ENCODE peak calls at places on chromosomes 11 and 22, in ten cellular contexts. Z is Kasumi-1; E is neuronal stem cell; H is stromal cell of bone marrow; V is naive thymus-derived CD8-positive, alpha-beta T cell; D is epithelial cell of proximal tubule; B is NCI-H1092 treated with DMSO at 0.1 percent for 48 hours; N is activated T-cell treated with anti-CD3 and anti-CD28 coated beads, Interleukin-2, amount 50 U/mL, for 72 hours; M is CD4-positive, alpha-beta T cell; A is MV-4-11. S is an unnamed sample.

GRCh38 chr11:116432301-116432700 is 340.5 kb downstream of the BUD13 start:
- DNase-seq in E (no peak), D (no peak), N (no peak), V (no peak), B (no peak), A (no peak), Z (no peak), M (no peak), H (no peak), S (peak; percentile 88)

GRCh38 chr22:44360686-44361381 is 48.1 kb upstream of the SHISAL1 start:
- DNase-seq in B (no peak), N (no peak), M (no peak), E (no peak), D (no peak), H (peak; percentile 82), Z (no peak), V (no peak), A (no peak), S (no peak)

GRCh38 chr11:83070878-83071640 is 638 bp downstream of the RAB30 start:
- DNase-seq in Z (peak; percentile 16), D (no peak), M (peak; percentile 26), A (no peak), V (peak; percentile 34), B (peak; percentile 60), H (no peak), E (peak; percentile 11), N (peak; percentile 27), S (peak; percentile 64)

GRCh38 chr11:78217650-78218541 is 29.2 kb downstream of the USP35 start:
- DNase-seq in E (no peak), M (no peak), A (no peak), V (no peak), D (no peak), H (no peak), N (no peak), B (no peak), Z (no peak), S (no peak)

GRCh38 chr22:41530612-41531421 is 13.5 kb downstream of the POLR3H start:
- DNase-seq in D (no peak), H (no peak), B (no peak), Z (no peak), A (no peak), V (no peak), N (no peak), E (no peak), M (no peak), S (peak; percentile 48)

GRCh38 chr11:72319261-72319660 is 75.3 kb upstream of the PHOX2A start:
- DNase-seq in M (no peak), A (no peak), N (no peak), V (no peak), H (no peak), D (no peak), E (no peak), B (no peak), Z (no peak), S (no peak)

GRCh38 chr11:94100253-94100652 is 28.4 kb upstream of the PANX1 start:
- DNase-seq in E (no peak), B (peak; percentile 65), Z (no peak), M (no peak), N (no peak), A (no peak), V (no peak), D (no peak), H (no peak), S (no peak)

GRCh38 chr11:103031834-103032233 is 60.1 kb downstream of the DCUN1D5 start:
- DNase-seq in D (no peak), V (no peak), A (peak; percentile 34), M (no peak), B (no peak), Z (no peak), E (no peak), H (peak; percentile 59), N (no peak), S (no peak)

GRCh38 chr22:50236731-50237409 is 8.0 kb downstream of the TUBGCP6 start:
- DNase-seq in A (peak; percentile 30), N (no peak), H (no peak), E (no peak), V (no peak), D (no peak), Z (peak; percentile 50), M (no peak), B (no peak), S (peak; percentile 75)

GRCh38 chr11:66267039-66267378 is 1.4 kb upstream of the RAB1B start:
- DNase-seq in B (no peak), M (no peak), N (no peak), D (no peak), Z (no peak), V (no peak), H (no peak), A (no peak), E (no peak), S (no peak)

GRCh38 chr11:27710536-27710935 is 10.3 kb upstream of the BDNF start:
- DNase-seq in H (no peak), V (no peak), A (no peak), M (no peak), E (no peak), N (no peak), D (no peak), B (no peak), Z (no peak), S (no peak)

GRCh38 chr11:35953081-35953480 is 9.2 kb downstream of the LDLRAD3 start:
- DNase-seq in Z (no peak), E (no peak), V (no peak), A (no peak), B (peak; percentile 16), D (no peak), H (no peak), N (no peak), M (no peak), S (peak; percentile 84)

GRCh38 chr11:17258670-17259069 is 17.9 kb upstream of the NUCB2 start:
- DNase-seq in Z (no peak), E (no peak), D (no peak), M (no peak), H (no peak), B (no peak), A (no peak), N (no peak), V (no peak), S (no peak)

GRCh38 chr22:44199164-44199563 is 18.4 kb downstream of the PARVG start:
- DNase-seq in Z (no peak), B (no peak), A (no peak), D (no peak), M (no peak), N (no peak), E (no peak), V (no peak), H (no peak), S (no peak)

GRCh38 chr11:68371176-68372041 is 59.0 kb downstream of the LRP5 start:
- DNase-seq in Z (no peak), E (no peak), M (no peak), B (no peak), N (no peak), D (no peak), V (no peak), H (no peak), A (no peak), S (no peak)

GRCh38 chr11:18066626-18067025 is 20.6 kb upstream of the TPH1 start:
- DNase-seq in M (no peak), H (no peak), B (no peak), A (peak; percentile 48), N (no peak), Z (no peak), D (no peak), E (no peak), V (no peak), S (no peak)

GRCh38 chr11:61075891-61076290 is 26.4 kb upstream of the CD5 start:
- DNase-seq in Z (no peak), M (no peak), H (peak; percentile 18), D (peak; percentile 1), E (no peak), V (no peak), A (peak; percentile 82), B (no peak), N (no peak), S (no peak)

GRCh38 chr22:50677493-50678217 is 5.0 kb downstream of the SHANK3 start:
- DNase-seq in A (peak; percentile 15), N (no peak), M (no peak), D (no peak), H (no peak), B (no peak), Z (no peak), V (no peak), E (no peak), S (no peak)

GRCh38 chr22:48185656-48186055 is 1423.2 kb downstream of the TBC1D22A start:
- DNase-seq in M (no peak), D (no peak), Z (no peak), V (peak; percentile 5), A (peak; percentile 78), N (no peak), B (no peak), E (no peak), H (no peak), S (peak; percentile 24)

GRCh38 chr11:94770563-94771120 is 2.5 kb downstream of the AMOTL1 start:
- DNase-seq in Z (no peak), N (no peak), M (no peak), B (no peak), V (no peak), E (no peak), H (no peak), A (no peak), D (no peak), S (no peak)

GRCh38 chr22:20905415-20906386 is 11.5 kb upstream of the CRKL start:
- DNase-seq in B (no peak), A (peak; percentile 30), Z (no peak), E (no peak), M (no peak), H (no peak), V (no peak), N (no peak), D (no peak), S (peak; percentile 78)

GRCh38 chr11:19441752-19442553 is 201.2 kb upstream of the E2F8 start:
- DNase-seq in A (no peak), H (peak; percentile 92), B (no peak), E (no peak), Z (no peak), N (peak; percentile 83), V (no peak), D (peak; percentile 79), M (no peak), S (no peak)

GRCh38 chr11:28472904-28473303 is 364.7 kb downstream of the METTL15 start:
- DNase-seq in H (no peak), B (no peak), N (no peak), A (no peak), Z (no peak), M (no peak), V (no peak), D (no peak), E (no peak), S (no peak)

GRCh38 chr11:533586-534196 is 1.7 kb downstream of the HRAS start:
- DNase-seq in V (no peak), Z (no peak), B (no peak), E (no peak), N (no peak), A (no peak), H (no peak), M (no peak), D (no peak), S (no peak)

GRCh38 chr11:62775646-62776045 is 4.5 kb downstream of the TAF6L start:
- DNase-seq in D (no peak), B (no peak), V (no peak), H (no peak), A (no peak), N (no peak), Z (no peak), E (no peak), M (no peak), S (no peak)

GRCh38 chr11:108432783-108433182 is 34.5 kb downstream of the C11orf65 start:
- DNase-seq in V (no peak), B (no peak), H (no peak), D (no peak), M (no peak), A (no peak), E (no peak), N (no peak), Z (no peak), S (no peak)

GRCh38 chr11:75150079-75150478 is 828 bp upstream of the SLCO2B1 start:
- DNase-seq in B (no peak), D (no peak), E (no peak), A (no peak), M (no peak), V (no peak), Z (no peak), N (no peak), H (no peak), S (no peak)

GRCh38 chr22:46029574-46030200 is 52.7 kb upstream of the WNT7B start:
- DNase-seq in Z (no peak), N (no peak), A (no peak), H (no peak), E (no peak), V (no peak), M (no peak), B (no peak), D (no peak), S (no peak)

S was measured in G401.